ENCODE peak calls at places on chromosomes 7 and 10, in seven cellular contexts. One of them, this sample, is unnamed.

GRCh38 chr7:70189261-70189660 is 591.0 kb downstream of the AUTS2 start:
- DNase-seq in SK-N-SH: no peak
- DNase-seq in HepG2: no peak
- DNase-seq in GM12878: no peak
- DNase-seq in K562: no peak
- DNase-seq in GM12891: no peak
- DNase-seq in H1: no peak
- DNase-seq in this sample: no peak

GRCh38 chr7:14048889-14049288 is 59.4 kb upstream of the ETV1 start:
- DNase-seq in HepG2: no peak
- DNase-seq in SK-N-SH: no peak
- DNase-seq in GM12878: no peak
- DNase-seq in H1: no peak
- DNase-seq in K562: no peak
- DNase-seq in GM12891: no peak
- DNase-seq in this sample: no peak

GRCh38 chr7:44104880-44105771 is 981 bp downstream of the AEBP1 start:
- DNase-seq in K562: no peak
- DNase-seq in GM12878: no peak
- DNase-seq in H1: no peak
- DNase-seq in HepG2: no peak
- DNase-seq in GM12891: no peak
- DNase-seq in SK-N-SH: peak; percentile 80
- DNase-seq in this sample: no peak

GRCh38 chr7:148464932-148465331 is 125.6 kb upstream of the C7orf33 start:
- DNase-seq in GM12878: no peak
- DNase-seq in GM12891: no peak
- DNase-seq in HepG2: no peak
- DNase-seq in SK-N-SH: no peak
- DNase-seq in H1: no peak
- DNase-seq in K562: no peak
- DNase-seq in this sample: no peak

GRCh38 chr10:73561192-73561591 is 29.9 kb downstream of the USP54 start:
- DNase-seq in GM12891: no peak
- DNase-seq in K562: no peak
- DNase-seq in HepG2: no peak
- DNase-seq in SK-N-SH: no peak
- DNase-seq in H1: no peak
- DNase-seq in GM12878: no peak
- DNase-seq in this sample: no peak

GRCh38 chr10:42632557-42632956 is 5.8 kb downstream of the ZNF33B start:
- DNase-seq in SK-N-SH: no peak
- DNase-seq in H1: no peak
- DNase-seq in GM12891: no peak
- DNase-seq in HepG2: no peak
- DNase-seq in GM12878: no peak
- DNase-seq in K562: no peak
- DNase-seq in this sample: no peak

GRCh38 chr10:111076682-111077661 is at the start of gene ADRA2A:
- DNase-seq in HepG2: no peak
- DNase-seq in SK-N-SH: peak; percentile 84
- DNase-seq in GM12878: no peak
- DNase-seq in K562: no peak
- DNase-seq in GM12891: peak; percentile 54
- DNase-seq in H1: peak; percentile 67
- DNase-seq in this sample: no peak

GRCh38 chr7:93119191-93119905 is 1.6 kb upstream of the SAMD9 start:
- DNase-seq in H1: no peak
- DNase-seq in HepG2: no peak
- DNase-seq in SK-N-SH: no peak
- DNase-seq in K562: no peak
- DNase-seq in GM12878: no peak
- DNase-seq in GM12891: no peak
- DNase-seq in this sample: no peak

GRCh38 chr7:139942686-139943085 is 113.6 kb downstream of the TBXAS1 start:
- DNase-seq in GM12878: no peak
- DNase-seq in SK-N-SH: no peak
- DNase-seq in H1: no peak
- DNase-seq in GM12891: no peak
- DNase-seq in HepG2: no peak
- DNase-seq in K562: no peak
- DNase-seq in this sample: no peak

GRCh38 chr10:69180525-69181204 is 631 bp downstream of the SUPV3L1 start:
- DNase-seq in GM12891: no peak
- DNase-seq in HepG2: no peak
- DNase-seq in K562: peak; percentile 56
- DNase-seq in H1: no peak
- DNase-seq in SK-N-SH: no peak
- DNase-seq in GM12878: no peak
- DNase-seq in this sample: no peak

GRCh38 chr10:34345383-34345782 is 469.7 kb downstream of the PARD3 start:
- DNase-seq in HepG2: peak; percentile 82
- DNase-seq in SK-N-SH: no peak
- DNase-seq in H1: no peak
- DNase-seq in GM12891: no peak
- DNase-seq in K562: no peak
- DNase-seq in GM12878: no peak
- DNase-seq in this sample: no peak

GRCh38 chr10:44894691-44895090 is 16.4 kb upstream of the TMEM72 start:
- DNase-seq in SK-N-SH: no peak
- DNase-seq in H1: no peak
- DNase-seq in HepG2: no peak
- DNase-seq in GM12878: no peak
- DNase-seq in K562: no peak
- DNase-seq in GM12891: no peak
- DNase-seq in this sample: no peak

GRCh38 chr10:78931333-78932083 is 137.3 kb upstream of the ZMIZ1 start:
- DNase-seq in SK-N-SH: peak; percentile 81
- DNase-seq in HepG2: no peak
- DNase-seq in K562: no peak
- DNase-seq in GM12891: no peak
- DNase-seq in GM12878: no peak
- DNase-seq in H1: no peak
- DNase-seq in this sample: no peak

GRCh38 chr10:16459428-16459939 is 22.7 kb downstream of the PTER start:
- DNase-seq in HepG2: no peak
- DNase-seq in K562: no peak
- DNase-seq in H1: no peak
- DNase-seq in GM12878: no peak
- DNase-seq in SK-N-SH: no peak
- DNase-seq in GM12891: no peak
- DNase-seq in this sample: no peak

DNA sequence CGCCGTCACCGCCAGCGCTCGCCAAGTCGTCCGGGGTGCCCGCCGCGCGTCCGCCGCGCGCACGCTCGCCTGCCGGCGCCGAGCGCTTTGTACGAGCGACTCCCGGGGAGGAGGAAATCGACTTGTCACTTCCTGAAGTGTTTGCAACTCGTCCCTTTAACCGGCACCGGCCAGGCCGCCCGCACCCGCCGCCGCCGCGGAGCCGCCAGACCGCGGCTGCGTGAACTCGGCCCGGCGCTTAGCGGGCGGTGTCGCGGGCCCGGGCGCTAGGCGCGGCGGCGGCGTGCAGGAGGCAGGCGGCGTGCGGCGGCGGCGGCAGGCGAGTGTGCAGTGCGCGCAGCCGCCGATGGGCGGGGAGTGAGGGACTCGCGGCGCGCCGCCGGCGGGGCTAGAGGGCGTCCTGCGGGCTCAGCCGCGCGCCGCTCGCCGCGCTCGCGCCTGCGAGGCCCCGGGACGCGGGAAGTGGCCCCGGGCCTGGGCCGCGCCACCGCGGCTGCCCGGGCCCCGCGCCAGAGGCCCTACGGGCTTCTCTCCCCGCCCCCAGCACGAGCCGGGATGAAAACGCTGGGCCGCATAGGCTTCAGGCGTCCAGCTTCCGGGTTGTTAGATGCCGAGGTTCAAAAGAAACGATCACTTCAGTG is at the start of gene FAM53B:
- DNase-seq in SK-N-SH: peak; percentile 92
- DNase-seq in HepG2: no peak
- DNase-seq in K562: peak; percentile 82
- DNase-seq in GM12878: no peak
- DNase-seq in H1: no peak
- DNase-seq in GM12891: peak; percentile 69
- DNase-seq in this sample: peak; percentile 72
- TF ChIP-seq POLR2AphosphoS5 in SK-N-SH: peak; percentile 16
- TF ChIP-seq POLR2AphosphoS5 in HepG2: no peak
- TF ChIP-seq POLR2AphosphoS5 in K562: no peak
- TF ChIP-seq POLR2AphosphoS5 in GM12878: no peak
- TF ChIP-seq POLR2AphosphoS5 in H1: no peak
- TF ChIP-seq POLR2AphosphoS5 in GM12891: no peak
- TF ChIP-seq POLR2AphosphoS5 in this sample: no peak

GRCh38 chr7:105015631-105015965 is 1.6 kb downstream of the KMT2E start:
- DNase-seq in GM12878: no peak
- DNase-seq in GM12891: no peak
- DNase-seq in SK-N-SH: peak; percentile 66
- DNase-seq in HepG2: no peak
- DNase-seq in K562: peak; percentile 44
- DNase-seq in H1: no peak
- DNase-seq in this sample: no peak
- TF ChIP-seq TAF1 in GM12878: no peak
- TF ChIP-seq TAF1 in GM12891: no peak
- TF ChIP-seq TAF1 in SK-N-SH: peak; percentile 70
- TF ChIP-seq TAF1 in HepG2: no peak
- TF ChIP-seq TAF1 in K562: no peak
- TF ChIP-seq TAF1 in H1: peak; percentile 56
- TF ChIP-seq TAF1 in this sample: no peak

GRCh38 chr10:14397069-14397468 is 66.3 kb upstream of the FRMD4A start:
- DNase-seq in H1: peak; percentile 17
- DNase-seq in SK-N-SH: peak; percentile 9
- DNase-seq in GM12878: no peak
- DNase-seq in K562: no peak
- DNase-seq in GM12891: no peak
- DNase-seq in HepG2: no peak
- DNase-seq in this sample: no peak
- TF ChIP-seq POLR2AphosphoS5 in H1: no peak
- TF ChIP-seq POLR2AphosphoS5 in SK-N-SH: peak; percentile 64
- TF ChIP-seq POLR2AphosphoS5 in GM12878: no peak
- TF ChIP-seq POLR2AphosphoS5 in K562: no peak
- TF ChIP-seq POLR2AphosphoS5 in GM12891: no peak
- TF ChIP-seq POLR2AphosphoS5 in HepG2: no peak
- TF ChIP-seq POLR2AphosphoS5 in this sample: no peak

DNA sequence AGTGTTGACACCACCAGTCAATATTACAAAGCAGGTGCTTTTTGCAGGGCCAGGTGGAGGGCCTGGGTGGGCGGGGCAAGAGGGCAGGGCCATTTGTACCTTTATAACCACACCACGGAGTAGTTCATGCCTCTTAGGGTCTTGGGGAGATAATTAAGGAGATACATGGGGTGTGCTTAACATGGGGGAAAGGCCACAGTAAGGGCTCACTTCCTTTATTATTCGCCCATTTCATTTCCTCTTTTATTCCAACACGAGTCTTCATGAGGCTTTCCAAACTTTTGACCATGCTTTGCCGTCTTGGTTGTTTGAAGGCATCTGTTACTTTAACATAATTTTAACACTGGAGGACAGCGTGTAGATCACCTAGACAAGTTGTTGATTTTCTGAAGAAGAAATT is 33.3 kb upstream of the LYZL2 start:
- DNase-seq in HepG2: no peak
- DNase-seq in GM12891: no peak
- DNase-seq in GM12878: no peak
- DNase-seq in SK-N-SH: no peak
- DNase-seq in K562: no peak
- DNase-seq in H1: no peak
- DNase-seq in this sample: no peak
- TF ChIP-seq TAF1 in HepG2: no peak
- TF ChIP-seq TAF1 in GM12891: no peak
- TF ChIP-seq TAF1 in GM12878: no peak
- TF ChIP-seq TAF1 in SK-N-SH: no peak
- TF ChIP-seq TAF1 in K562: no peak
- TF ChIP-seq TAF1 in H1: no peak
- TF ChIP-seq TAF1 in this sample: no peak

DNA sequence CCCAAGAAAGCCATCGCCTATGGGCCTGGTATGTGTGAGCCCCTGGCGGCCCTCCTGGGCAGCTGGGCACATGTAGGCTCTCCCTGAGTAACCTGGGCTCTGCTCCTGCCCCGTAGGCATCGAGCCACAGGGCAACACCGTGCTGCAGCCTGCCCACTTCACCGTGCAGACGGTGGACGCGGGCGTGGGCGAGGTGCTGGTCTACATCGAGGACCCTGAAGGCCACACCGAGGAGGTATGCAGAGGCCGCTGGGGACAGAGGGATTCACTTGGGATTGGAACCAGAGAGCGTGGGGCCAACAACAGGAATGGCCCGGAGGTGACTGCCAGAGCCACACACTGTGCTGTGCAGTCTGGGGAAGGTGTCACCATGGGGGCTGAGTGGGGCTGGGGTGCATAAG is 7.3 kb downstream of the FLNC start:
- DNase-seq in K562: no peak
- DNase-seq in H1: no peak
- DNase-seq in GM12891: no peak
- DNase-seq in SK-N-SH: no peak
- DNase-seq in GM12878: no peak
- DNase-seq in HepG2: no peak
- DNase-seq in this sample: peak; percentile 13
- TF ChIP-seq POLR2AphosphoS5 in K562: no peak
- TF ChIP-seq POLR2AphosphoS5 in H1: no peak
- TF ChIP-seq POLR2AphosphoS5 in GM12891: no peak
- TF ChIP-seq POLR2AphosphoS5 in SK-N-SH: no peak
- TF ChIP-seq POLR2AphosphoS5 in GM12878: no peak
- TF ChIP-seq POLR2AphosphoS5 in HepG2: no peak
- TF ChIP-seq POLR2AphosphoS5 in this sample: no peak

DNA sequence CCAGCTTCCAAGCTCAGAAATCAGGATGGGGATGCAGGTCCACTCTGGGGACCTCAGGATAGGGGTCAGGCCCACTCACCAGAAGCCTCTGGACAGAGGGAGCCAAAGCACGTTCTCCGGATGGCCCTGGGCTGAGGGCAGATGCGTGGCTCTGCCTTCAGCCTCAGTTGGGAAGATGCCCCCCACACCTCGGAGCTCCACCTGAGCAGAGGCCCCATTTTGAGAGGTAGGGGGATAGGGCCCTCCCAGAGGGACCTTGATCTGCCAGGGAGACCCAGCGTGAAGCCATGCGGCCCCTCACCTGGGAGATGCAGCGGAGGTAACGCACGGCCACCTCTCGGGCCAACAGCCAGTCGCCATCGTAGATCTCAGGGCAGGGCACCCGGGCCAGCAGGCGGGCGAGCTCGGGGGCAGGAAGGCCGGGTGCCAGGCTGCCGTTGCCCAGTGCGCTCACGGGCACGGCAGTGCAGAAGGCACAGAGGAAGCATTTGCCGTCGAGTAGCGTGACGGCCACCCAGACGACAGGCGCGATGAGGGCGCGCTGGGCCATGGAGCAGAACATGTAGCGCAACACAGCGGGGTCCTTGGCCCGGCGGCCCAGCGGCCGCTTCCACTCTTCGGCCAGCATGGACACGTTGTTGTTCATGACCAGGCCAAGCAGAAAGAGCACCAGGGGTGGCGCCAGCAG is 660 bp downstream of the CALHM1 start:
- DNase-seq in K562: no peak
- DNase-seq in GM12891: no peak
- DNase-seq in GM12878: no peak
- DNase-seq in H1: no peak
- DNase-seq in HepG2: no peak
- DNase-seq in SK-N-SH: no peak
- DNase-seq in this sample: no peak
- TF ChIP-seq TAF1 in K562: no peak
- TF ChIP-seq TAF1 in GM12891: no peak
- TF ChIP-seq TAF1 in GM12878: no peak
- TF ChIP-seq TAF1 in H1: no peak
- TF ChIP-seq TAF1 in HepG2: no peak
- TF ChIP-seq TAF1 in SK-N-SH: no peak
- TF ChIP-seq TAF1 in this sample: no peak